ENCODE peak calls at places on chromosomes 7 and 10, in ten cellular contexts. T, Q, Y, P, D, V, L, X, N and I are unnamed samples.

GRCh38 chr7:90540406-90540805 is 55.7 kb upstream of the CDK14 start:
- DNase-seq in X (no peak), P (no peak), Y (no peak), V (no peak), L (peak; percentile 3), N (no peak), Q (no peak), T (no peak), D (peak; percentile 19), I (no peak)

GRCh38 chr7:19522486-19522885 is 186.4 kb downstream of the POLR1F start:
- DNase-seq in Y (peak; percentile 81), N (no peak), Q (no peak), D (peak; percentile 74), L (peak; percentile 89), P (no peak), X (no peak), V (no peak), T (no peak), I (no peak)

GRCh38 chr7:19675816-19676215 is 33.0 kb downstream of the POLR1F start:
- DNase-seq in Y (no peak), V (no peak), P (no peak), X (no peak), L (no peak), N (no peak), Q (no peak), T (no peak), D (no peak), I (no peak)

GRCh38 chr10:105875050-105875449 is 1234.0 kb downstream of the SORCS3 start:
- DNase-seq in D (peak; percentile 9), V (no peak), Y (no peak), P (no peak), T (no peak), N (no peak), L (no peak), X (no peak), Q (no peak), I (no peak)

GRCh38 chr7:88361357-88361756 is 54.7 kb upstream of the STEAP4 start:
- DNase-seq in V (no peak), L (no peak), P (no peak), Q (no peak), T (peak; percentile 50), X (no peak), Y (no peak), D (no peak), N (no peak), I (no peak)

GRCh38 chr7:40192036-40192435 is 57.2 kb downstream of the SUGCT start:
- DNase-seq in X (no peak), P (no peak), T (no peak), Q (no peak), L (peak; percentile 46), V (peak; percentile 50), N (no peak), D (no peak), Y (no peak), I (peak; percentile 80)

GRCh38 chr7:28695300-28696261 is 262.5 kb downstream of the TRIL start:
- DNase-seq in V (no peak), Q (no peak), X (peak; percentile 46), P (no peak), D (no peak), L (no peak), T (no peak), N (no peak), Y (no peak), I (no peak)

GRCh38 chr10:94088926-94089381 is 95.2 kb downstream of the PLCE1 start:
- DNase-seq in T (no peak), Q (no peak), N (no peak), X (peak; percentile 42), D (peak; percentile 15), L (no peak), P (no peak), V (peak; percentile 34), Y (peak; percentile 28), I (no peak)

GRCh38 chr7:81873559-81873958 is 103.7 kb upstream of the HGF start:
- DNase-seq in L (no peak), Y (no peak), D (no peak), T (no peak), X (no peak), P (no peak), N (no peak), V (no peak), Q (no peak), I (no peak)

GRCh38 chr10:5343561-5343960 is 21.2 kb upstream of the UCN3 start:
- DNase-seq in T (no peak), N (no peak), D (no peak), L (no peak), P (no peak), Y (no peak), V (no peak), X (no peak), Q (no peak), I (no peak)

GRCh38 chr7:83976302-83976701 is 218.3 kb downstream of the SEMA3A start:
- DNase-seq in Y (no peak), V (no peak), T (peak; percentile 6), X (peak; percentile 34), N (no peak), D (peak; percentile 74), Q (no peak), L (peak; percentile 17), P (no peak), I (peak; percentile 18)

GRCh38 chr7:49243521-49243920 is 319.2 kb downstream of the CDC14C start:
- DNase-seq in T (no peak), P (no peak), X (no peak), N (no peak), L (no peak), Q (no peak), D (no peak), V (no peak), Y (no peak), I (no peak)
- TF ChIP-seq CTCF in T (no peak), P (no peak), X (peak; percentile 56), N (peak; percentile 49), L (peak; percentile 17), Q (no peak), D (peak; percentile 35), V (no peak), Y (no peak), I (no peak)

GRCh38 chr10:26860542-26861325 is at the start of gene ABI1:
- DNase-seq in Y (peak; percentile 96), L (peak; percentile 98), Q (peak; percentile 98), P (peak; percentile 96), T (peak; percentile 97), N (peak; percentile 95), X (peak; percentile 100), V (peak; percentile 97), D (peak; percentile 96), I (peak; percentile 98)
- TF ChIP-seq CTCF in Y (peak; percentile 81), L (peak; percentile 27), Q (peak; percentile 86), P (no peak), T (peak; percentile 77), N (peak; percentile 45), X (peak; percentile 72), V (peak; percentile 75), D (no peak), I (peak; percentile 74)

GRCh38 chr10:27783660-27784059 is 38.0 kb upstream of the MKX start:
- DNase-seq in X (peak; percentile 69), P (no peak), N (no peak), D (peak; percentile 78), V (peak; percentile 11), Q (no peak), T (peak; percentile 6), Y (peak; percentile 79), L (peak; percentile 55), I (peak; percentile 11)
- TF ChIP-seq CTCF in X (peak; percentile 65), P (no peak), N (peak; percentile 76), D (peak; percentile 74), V (peak; percentile 60), Q (peak; percentile 42), T (peak; percentile 26), Y (peak; percentile 80), L (peak; percentile 29), I (peak; percentile 30)

GRCh38 chr10:79105818-79106217 is 37.1 kb downstream of the ZMIZ1 start:
- DNase-seq in P (no peak), T (no peak), N (no peak), X (no peak), Q (no peak), L (no peak), Y (no peak), V (no peak), D (no peak), I (no peak)

GRCh38 chr10:79103078-79103477 is 34.3 kb downstream of the ZMIZ1 start:
- DNase-seq in L (no peak), X (no peak), N (no peak), T (no peak), D (no peak), P (no peak), Q (no peak), V (no peak), Y (no peak), I (no peak)

GRCh38 chr10:79103585-79103984 is 34.8 kb downstream of the ZMIZ1 start:
- DNase-seq in P (no peak), Y (no peak), V (no peak), Q (no peak), L (no peak), T (no peak), N (no peak), D (no peak), X (no peak), I (no peak)

GRCh38 chr10:79105164-79105739 is 36.5 kb downstream of the ZMIZ1 start:
- DNase-seq in L (no peak), Q (no peak), N (no peak), D (peak; percentile 51), Y (no peak), X (peak; percentile 24), V (no peak), T (no peak), P (no peak), I (no peak)

DNA sequence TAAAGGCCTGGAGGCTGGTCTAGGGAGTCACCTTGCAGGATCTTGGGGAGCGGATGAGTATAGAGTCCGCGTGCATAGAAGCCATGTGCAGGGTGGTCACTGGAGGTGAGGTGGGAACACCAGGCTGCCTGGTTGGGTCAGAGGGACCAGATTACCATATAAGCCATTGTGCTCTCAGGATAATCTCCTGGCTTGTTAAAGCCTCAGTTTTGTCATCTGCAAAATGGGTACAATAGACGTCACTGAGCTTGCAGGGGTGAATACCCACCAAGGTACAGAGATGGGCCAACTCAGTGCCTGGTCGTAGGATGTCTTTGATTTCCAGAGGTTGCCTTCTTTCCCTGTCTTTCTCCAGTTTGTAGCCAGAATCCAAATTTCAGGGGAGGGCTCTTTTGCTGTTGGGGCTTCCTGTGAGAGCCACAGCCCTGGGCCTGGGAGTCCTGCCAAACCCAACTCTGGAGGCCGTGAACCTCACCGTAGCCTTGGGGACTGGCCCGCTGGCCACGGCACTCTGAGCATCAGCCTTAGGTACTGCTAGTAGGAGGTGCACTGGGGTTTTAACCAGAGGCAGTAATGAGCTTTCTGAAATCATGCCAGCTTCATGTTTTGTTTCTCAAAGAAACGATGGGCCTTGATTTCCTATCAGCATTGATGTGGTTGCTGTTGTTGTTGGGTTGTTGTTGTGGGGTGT is 35.6 kb downstream of the ZMIZ1 start:
- DNase-seq in Q (peak; percentile 70), D (peak; percentile 50), X (no peak), T (no peak), Y (no peak), N (no peak), V (no peak), L (no peak), P (no peak), I (no peak)
- TF ChIP-seq CTCF in Q (no peak), D (no peak), X (no peak), T (no peak), Y (no peak), N (no peak), V (no peak), L (no peak), P (no peak), I (no peak)